ENCODE peak calls at places on chromosomes 5 and 9, in four cellular contexts. One of them, this sample, is unnamed.
A peak's percentile ranks its signal among the peaks of the same experiment; 100 is the strongest.

GRCh38 chr9:16787724-16788123 is 82.7 kb downstream of the BNC2 start:
- DNase-seq in kidney tubule cell: peak; percentile 18
- DNase-seq in renal cortical epithelial cell: no peak
- DNase-seq in NCI-H460: no peak
- DNase-seq in this sample: peak; percentile 83

GRCh38 chr5:117497626-117498025 is 923.0 kb upstream of the SEMA6A start:
- DNase-seq in NCI-H460: no peak
- DNase-seq in kidney tubule cell: no peak
- DNase-seq in renal cortical epithelial cell: no peak
- DNase-seq in this sample: no peak

GRCh38 chr9:80995759-80996158 is 693.6 kb downstream of the TLE1 start:
- DNase-seq in renal cortical epithelial cell: peak; percentile 75
- DNase-seq in NCI-H460: no peak
- DNase-seq in kidney tubule cell: peak; percentile 53
- DNase-seq in this sample: peak; percentile 25

GRCh38 chr5:157516626-157517325 is 56.8 kb downstream of the NIPAL4 start:
- DNase-seq in renal cortical epithelial cell: peak; percentile 92
- DNase-seq in kidney tubule cell: peak; percentile 85
- DNase-seq in NCI-H460: no peak
- DNase-seq in this sample: peak; percentile 93

GRCh38 chr5:33854733-33855151 is 37.0 kb downstream of the ADAMTS12 start:
- DNase-seq in NCI-H460: no peak
- DNase-seq in kidney tubule cell: peak; percentile 96
- DNase-seq in renal cortical epithelial cell: peak; percentile 98
- DNase-seq in this sample: peak; percentile 95

GRCh38 chr9:95510610-95511231 is 6.0 kb downstream of the PTCH1 start:
- DNase-seq in NCI-H460: peak; percentile 90
- DNase-seq in renal cortical epithelial cell: peak; percentile 82
- DNase-seq in kidney tubule cell: peak; percentile 98
- DNase-seq in this sample: peak; percentile 94

GRCh38 chr9:132094314-132094791 is 14.7 kb upstream of the MED27 start:
- DNase-seq in kidney tubule cell: peak; percentile 39
- DNase-seq in renal cortical epithelial cell: peak; percentile 46
- DNase-seq in NCI-H460: no peak
- DNase-seq in this sample: peak; percentile 91

GRCh38 chr5:16558984-16559629 is 57.7 kb downstream of the RETREG1 start:
- DNase-seq in kidney tubule cell: no peak
- DNase-seq in renal cortical epithelial cell: no peak
- DNase-seq in NCI-H460: no peak
- DNase-seq in this sample: no peak

GRCh38 chr9:89295400-89295799 is 15.6 kb upstream of the CKS2 start:
- DNase-seq in renal cortical epithelial cell: no peak
- DNase-seq in kidney tubule cell: no peak
- DNase-seq in NCI-H460: no peak
- DNase-seq in this sample: no peak

GRCh38 chr9:78453450-78453849 is 156.5 kb downstream of the PSAT1 start:
- DNase-seq in kidney tubule cell: no peak
- DNase-seq in renal cortical epithelial cell: no peak
- DNase-seq in NCI-H460: no peak
- DNase-seq in this sample: no peak

GRCh38 chr5:111783537-111783936 is 26.5 kb upstream of the NREP start:
- DNase-seq in kidney tubule cell: no peak
- DNase-seq in renal cortical epithelial cell: no peak
- DNase-seq in NCI-H460: no peak
- DNase-seq in this sample: no peak

GRCh38 chr9:117697046-117697445 is 7.2 kb upstream of the TLR4 start:
- DNase-seq in renal cortical epithelial cell: no peak
- DNase-seq in kidney tubule cell: no peak
- DNase-seq in NCI-H460: no peak
- DNase-seq in this sample: no peak

GRCh38 chr5:164934561-164934960 is 1429.1 kb downstream of the MAT2B start:
- DNase-seq in renal cortical epithelial cell: no peak
- DNase-seq in NCI-H460: no peak
- DNase-seq in kidney tubule cell: no peak
- DNase-seq in this sample: no peak

GRCh38 chr9:109509625-109510024 is 11.5 kb upstream of the PTPN3 start:
- DNase-seq in NCI-H460: no peak
- DNase-seq in renal cortical epithelial cell: no peak
- DNase-seq in kidney tubule cell: no peak
- DNase-seq in this sample: no peak

GRCh38 chr5:142420521-142420920 is 95.7 kb upstream of the SPRY4 start:
- DNase-seq in NCI-H460: no peak
- DNase-seq in kidney tubule cell: no peak
- DNase-seq in renal cortical epithelial cell: no peak
- DNase-seq in this sample: no peak